ENCODE peak calls at places on chromosomes 6 and 20, in six cellular contexts. One of them, this sample, is unnamed.

GRCh38 chr20:43190332-43190953 is 737 bp upstream of the PTPRT start:
- DNase-seq in activated CD8-positive, alpha-beta T cell treated with anti-CD3 and anti-CD28 coated beads for 36 hours: no peak
- DNase-seq in left colon: no peak
- DNase-seq in AML-193: no peak
- DNase-seq in H54: no peak
- DNase-seq in naive thymus-derived CD4-positive, alpha-beta T cell: no peak
- DNase-seq in this sample: no peak

GRCh38 chr6:134491473-134491872 is 173.6 kb upstream of the SGK1 start:
- DNase-seq in left colon: no peak
- DNase-seq in naive thymus-derived CD4-positive, alpha-beta T cell: no peak
- DNase-seq in activated CD8-positive, alpha-beta T cell treated with anti-CD3 and anti-CD28 coated beads for 36 hours: no peak
- DNase-seq in H54: no peak
- DNase-seq in AML-193: no peak
- DNase-seq in this sample: no peak

GRCh38 chr6:166025149-166025898 is 142.3 kb downstream of the TBXT start:
- DNase-seq in AML-193: no peak
- DNase-seq in H54: no peak
- DNase-seq in activated CD8-positive, alpha-beta T cell treated with anti-CD3 and anti-CD28 coated beads for 36 hours: no peak
- DNase-seq in left colon: no peak
- DNase-seq in naive thymus-derived CD4-positive, alpha-beta T cell: no peak
- DNase-seq in this sample: no peak

GRCh38 chr6:46510656-46511055 is 19.4 kb upstream of the RCAN2 start:
- DNase-seq in H54: no peak
- DNase-seq in activated CD8-positive, alpha-beta T cell treated with anti-CD3 and anti-CD28 coated beads for 36 hours: no peak
- DNase-seq in AML-193: no peak
- DNase-seq in left colon: no peak
- DNase-seq in naive thymus-derived CD4-positive, alpha-beta T cell: no peak
- DNase-seq in this sample: no peak

GRCh38 chr20:25195962-25196700 is 619 bp downstream of the ENTPD6 start:
- DNase-seq in left colon: peak
- DNase-seq in naive thymus-derived CD4-positive, alpha-beta T cell: peak
- DNase-seq in AML-193: no peak
- DNase-seq in H54: no peak
- DNase-seq in activated CD8-positive, alpha-beta T cell treated with anti-CD3 and anti-CD28 coated beads for 36 hours: peak
- DNase-seq in this sample: no peak

GRCh38 chr6:73580247-73581149 is 59.7 kb upstream of the EEF1A1 start:
- DNase-seq in activated CD8-positive, alpha-beta T cell treated with anti-CD3 and anti-CD28 coated beads for 36 hours: peak
- DNase-seq in AML-193: peak
- DNase-seq in left colon: peak
- DNase-seq in H54: peak
- DNase-seq in naive thymus-derived CD4-positive, alpha-beta T cell: peak
- DNase-seq in this sample: no peak

GRCh38 chr6:103672169-103672568 is 1187.5 kb downstream of the HACE1 start:
- DNase-seq in activated CD8-positive, alpha-beta T cell treated with anti-CD3 and anti-CD28 coated beads for 36 hours: no peak
- DNase-seq in left colon: no peak
- DNase-seq in H54: no peak
- DNase-seq in AML-193: peak
- DNase-seq in naive thymus-derived CD4-positive, alpha-beta T cell: no peak
- DNase-seq in this sample: no peak

GRCh38 chr20:62977613-62978558 is 25.4 kb downstream of the SLC17A9 start:
- DNase-seq in naive thymus-derived CD4-positive, alpha-beta T cell: peak
- DNase-seq in H54: peak
- DNase-seq in activated CD8-positive, alpha-beta T cell treated with anti-CD3 and anti-CD28 coated beads for 36 hours: peak
- DNase-seq in left colon: peak
- DNase-seq in AML-193: no peak
- DNase-seq in this sample: no peak

GRCh38 chr20:50226093-50226974 is 35.7 kb downstream of the CEBPB start:
- DNase-seq in left colon: peak
- DNase-seq in AML-193: peak
- DNase-seq in activated CD8-positive, alpha-beta T cell treated with anti-CD3 and anti-CD28 coated beads for 36 hours: peak
- DNase-seq in naive thymus-derived CD4-positive, alpha-beta T cell: no peak
- DNase-seq in H54: no peak
- DNase-seq in this sample: no peak

GRCh38 chr6:152087096-152087495 is 279.6 kb downstream of the ESR1 start:
- DNase-seq in H54: no peak
- DNase-seq in naive thymus-derived CD4-positive, alpha-beta T cell: no peak
- DNase-seq in left colon: no peak
- DNase-seq in AML-193: no peak
- DNase-seq in activated CD8-positive, alpha-beta T cell treated with anti-CD3 and anti-CD28 coated beads for 36 hours: no peak
- DNase-seq in this sample: no peak

This sample was measured in NCI-H2081 treated with DMSO at 0.1 percent for 48 hours.